ENCODE peak calls at places on chromosomes 5 and 9, in ten cellular contexts. D, G, E, A, P, Q, S, L, O and T are unnamed samples. For H3K27me3, the result is how much of the 10 kb centered on the place peaks cover.

GRCh38 chr9:20984471-20984870 is 47.0 kb downstream of the HACD4 start:
- DNase-seq in D (no peak), G (no peak), E (no peak), A (no peak), P (no peak), Q (no peak), S (no peak), L (no peak), O (no peak), T (no peak)

GRCh38 chr9:73548201-73548600 is 396.5 kb downstream of the ANXA1 start:
- DNase-seq in D (no peak), G (no peak), E (no peak), A (no peak), P (no peak), Q (no peak), S (no peak), L (no peak), O (no peak), T (no peak)

GRCh38 chr5:10441083-10441991 is at the start of gene ROPN1L:
- DNase-seq in D (peak), G (peak), E (peak), A (peak), P (peak), Q (peak), S (peak), L (peak), O (peak), T (peak)

GRCh38 chr5:155822177-155822576 is 504.8 kb upstream of the SGCD start:
- DNase-seq in D (no peak), G (no peak), E (no peak), A (no peak), P (no peak), Q (no peak), S (no peak), L (no peak), O (no peak), T (no peak)

GRCh38 chr5:72141440-72142271 is 34.4 kb downstream of the MAP1B start:
- DNase-seq in D (no peak), G (no peak), E (peak), A (peak), P (no peak), Q (no peak), S (no peak), L (no peak), O (peak), T (no peak)

GRCh38 chr5:64594601-64595518 is 89.0 kb downstream of the RGS7BP start:
- DNase-seq in D (no peak), G (no peak), E (no peak), A (peak), P (no peak), Q (peak), S (no peak), L (no peak), O (no peak), T (no peak)

GRCh38 chr9:134381671-134382505 is 55.6 kb downstream of the RXRA start:
- DNase-seq in D (peak), G (peak), E (no peak), A (no peak), P (peak), Q (no peak), S (peak), L (no peak), O (no peak), T (peak)

GRCh38 chr9:126326228-126327015 is at the start of gene MVB12B:
- DNase-seq in D (peak), G (peak), E (no peak), A (peak), P (peak), Q (peak), S (peak), L (no peak), O (no peak), T (peak)

GRCh38 chr5:157354825-157355224 is 88.9 kb downstream of the CYFIP2 start:
- DNase-seq in D (no peak), G (no peak), E (no peak), A (no peak), P (no peak), Q (peak), S (no peak), L (peak), O (no peak), T (no peak)

GRCh38 chr5:67844937-67845336 is 370.6 kb upstream of the PIK3R1 start:
- DNase-seq in D (no peak), G (no peak), E (no peak), A (no peak), P (no peak), Q (no peak), S (no peak), L (no peak), O (no peak), T (no peak)

GRCh38 chr5:103938151-103938671 is 375.6 kb upstream of the NUDT12 start:
- DNase-seq in D (no peak), G (no peak), E (no peak), A (no peak), P (no peak), Q (peak), S (no peak), L (no peak), O (no peak), T (no peak)

GRCh38 chr5:60856059-60856458 is 12.0 kb upstream of the ELOVL7 start:
- DNase-seq in D (no peak), G (no peak), E (no peak), A (no peak), P (no peak), Q (no peak), S (no peak), L (no peak), O (no peak), T (no peak)

GRCh38 chr5:116806879-116807278 is 232.3 kb upstream of the SEMA6A start:
- DNase-seq in D (no peak), G (no peak), E (no peak), A (no peak), P (no peak), Q (no peak), S (no peak), L (no peak), O (no peak), T (no peak)

GRCh38 chr5:131274341-131275063 is 10.6 kb downstream of the CDC42SE2 start:
- DNase-seq in D (no peak), G (no peak), E (no peak), A (no peak), P (no peak), Q (no peak), S (no peak), L (no peak), O (no peak), T (no peak)

GRCh38 chr9:129619787-129620668 is 873 bp downstream of the C9orf50 start:
- DNase-seq in D (no peak), G (no peak), E (no peak), A (no peak), P (no peak), Q (no peak), S (no peak), L (peak), O (no peak), T (no peak)

GRCh38 chr9:2158111-2158610 is 143.0 kb downstream of the SMARCA2 start:
- DNase-seq in D (peak), G (peak), E (no peak), A (peak), P (peak), Q (peak), S (peak), L (no peak), O (peak), T (peak)

GRCh38 chr5:152622628-152623027 is 217.5 kb upstream of the NMUR2 start:
- DNase-seq in D (no peak), G (no peak), E (no peak), A (no peak), P (peak), Q (no peak), S (no peak), L (no peak), O (no peak), T (no peak)

GRCh38 chr5:151047814-151048425 is 27.5 kb downstream of the GPX3 start:
- DNase-seq in D (no peak), G (no peak), E (no peak), A (no peak), P (no peak), Q (no peak), S (no peak), L (peak), O (peak), T (peak)

GRCh38 chr5:167104351-167104750 is 1187.1 kb upstream of the WWC1 start:
- DNase-seq in D (no peak), G (no peak), E (no peak), A (no peak), P (no peak), Q (no peak), S (no peak), L (no peak), O (no peak), T (no peak)

GRCh38 chr9:88593537-88594185 is 58.7 kb downstream of the NXNL2 start:
- DNase-seq in D (peak), G (peak), E (no peak), A (peak), P (no peak), Q (no peak), S (no peak), L (no peak), O (peak), T (peak)

GRCh38 chr9:98074119-98074990 is 17.8 kb downstream of the NANS start:
- DNase-seq in D (peak), G (peak), E (no peak), A (peak), P (peak), Q (peak), S (peak), L (peak), O (peak), T (peak)

GRCh38 chr9:134428559-134428958 is 102.3 kb downstream of the RXRA start:
- DNase-seq in D (no peak), G (no peak), E (no peak), A (no peak), P (no peak), Q (no peak), S (no peak), L (no peak), O (no peak), T (no peak)

GRCh38 chr5:5291357-5291756 is 131.1 kb upstream of the ICE1 start:
- DNase-seq in D (no peak), G (no peak), E (no peak), A (peak), P (no peak), Q (no peak), S (no peak), L (no peak), O (no peak), T (no peak)

GRCh38 chr5:53783624-53784228 is 223.3 kb downstream of the NDUFS4 start:
- DNase-seq in D (no peak), G (no peak), E (no peak), A (no peak), P (no peak), Q (no peak), S (no peak), L (no peak), O (no peak), T (no peak)

GRCh38 chr5:56429110-56429561 is 196.0 kb upstream of the ANKRD55 start:
- DNase-seq in D (peak), G (no peak), E (no peak), A (no peak), P (peak), Q (peak), S (no peak), L (no peak), O (no peak), T (no peak)

GRCh38 chr9:73869261-73869660 is 627.9 kb upstream of the RORB start:
- DNase-seq in D (no peak), G (no peak), E (no peak), A (no peak), P (no peak), Q (no peak), S (no peak), L (no peak), O (no peak), T (peak)

GRCh38 chr5:87340716-87341115 is 72.0 kb downstream of the CCNH start:
- DNase-seq in D (no peak), G (no peak), E (no peak), A (no peak), P (no peak), Q (no peak), S (no peak), L (no peak), O (no peak), T (peak)

GRCh38 chr5:124662261-124662781 is 84.1 kb downstream of the ZNF608 start:
- DNase-seq in D (peak), G (no peak), E (no peak), A (no peak), P (no peak), Q (no peak), S (no peak), L (no peak), O (no peak), T (no peak)

GRCh38 chr5:65483474-65484346 is 2.0 kb upstream of the ADAMTS6 start:
- DNase-seq in D (no peak), G (no peak), E (no peak), A (no peak), P (no peak), Q (no peak), S (no peak), L (no peak), O (no peak), T (peak)

GRCh38 chr9:33956544-33956943 is 92.1 kb downstream of the UBAP2 start:
- DNase-seq in D (no peak), G (no peak), E (no peak), A (no peak), P (no peak), Q (no peak), S (no peak), L (no peak), O (no peak), T (no peak)

GRCh38 chr5:150022681-150023080 is 22.1 kb downstream of the HMGXB3 start:
- DNase-seq in D (no peak), G (no peak), E (no peak), A (no peak), P (no peak), Q (no peak), S (no peak), L (no peak), O (no peak), T (no peak)
- H3K27me3 ChIP-seq in D (under half), G (under half), E (under half), A (under half), P (under half), Q (under half), S (under half), L (under half), O (under half), T (under half)

DNA sequence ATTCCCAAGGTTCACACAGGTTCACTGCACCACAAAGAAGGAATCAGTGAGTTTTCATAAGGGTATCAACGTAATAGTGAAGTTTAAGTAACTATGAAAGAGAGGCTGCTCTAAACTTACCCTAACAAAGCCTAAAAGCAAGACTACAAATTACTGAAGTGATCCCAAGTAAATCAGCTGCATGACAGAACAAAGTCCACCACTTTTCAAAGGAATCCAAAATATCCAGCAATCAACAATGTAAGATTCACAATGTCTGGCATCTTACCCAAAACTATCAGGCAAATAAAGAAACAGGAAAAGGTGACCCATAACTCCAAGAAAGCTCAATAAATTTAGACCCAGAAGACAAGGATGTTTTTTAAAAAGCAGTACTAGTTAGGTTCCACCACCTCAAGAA is 70.1 kb downstream of the GNAQ start:
- DNase-seq in D (no peak), G (no peak), E (no peak), A (no peak), P (no peak), Q (no peak), S (no peak), L (no peak), O (no peak), T (no peak)
- H3K27me3 ChIP-seq in D (under half), G (under half), E (under half), A (under half), P (under half), Q (under half), S (under half), L (under half), O (under half), T (under half)

GRCh38 chr5:170501931-170502330 is 1.9 kb upstream of the KCNIP1 start:
- DNase-seq in D (no peak), G (no peak), E (no peak), A (no peak), P (no peak), Q (no peak), S (no peak), L (no peak), O (no peak), T (no peak)
- H3K27me3 ChIP-seq in D (under half), G (under half), E (under half), A (under half), P (half or more), Q (under half), S (under half), L (under half), O (half or more), T (under half)

GRCh38 chr5:1478333-1478732 is 33.1 kb upstream of the SLC6A3 start:
- DNase-seq in D (no peak), G (no peak), E (no peak), A (no peak), P (peak), Q (no peak), S (no peak), L (no peak), O (no peak), T (no peak)
- H3K27me3 ChIP-seq in D (under half), G (under half), E (under half), A (under half), P (under half), Q (under half), S (under half), L (under half), O (under half), T (under half)

GRCh38 chr5:172558076-172558990 is 82.7 kb upstream of the NEURL1B start:
- DNase-seq in D (no peak), G (no peak), E (no peak), A (peak), P (peak), Q (peak), S (no peak), L (no peak), O (no peak), T (no peak)
- H3K27me3 ChIP-seq in D (under half), G (under half), E (under half), A (under half), P (under half), Q (under half), S (under half), L (under half), O (under half), T (under half)

DNA sequence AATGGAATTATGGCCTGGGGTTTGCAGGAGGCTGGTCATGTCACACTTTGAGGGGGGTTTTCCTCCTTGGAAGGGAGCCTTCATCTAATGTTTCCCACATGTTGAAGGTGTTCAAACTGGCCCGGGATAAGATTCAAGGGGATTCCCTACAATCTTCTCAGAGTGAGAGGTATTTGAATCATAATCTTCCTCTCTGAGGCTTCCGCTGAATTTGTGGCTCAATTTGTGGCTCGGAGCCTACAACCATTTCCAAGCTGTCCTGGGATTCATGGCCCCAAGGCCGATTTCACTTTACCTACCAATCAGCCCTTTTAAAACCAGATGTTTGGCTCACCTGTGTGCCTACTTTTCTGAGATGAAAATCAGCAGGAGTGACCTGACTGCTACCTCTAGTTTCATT is 3.9 kb downstream of the TNC start:
- DNase-seq in D (no peak), G (no peak), E (no peak), A (no peak), P (no peak), Q (no peak), S (no peak), L (no peak), O (no peak), T (no peak)
- H3K27me3 ChIP-seq in D (under half), G (under half), E (under half), A (under half), P (half or more), Q (under half), S (under half), L (under half), O (under half), T (under half)

DNA sequence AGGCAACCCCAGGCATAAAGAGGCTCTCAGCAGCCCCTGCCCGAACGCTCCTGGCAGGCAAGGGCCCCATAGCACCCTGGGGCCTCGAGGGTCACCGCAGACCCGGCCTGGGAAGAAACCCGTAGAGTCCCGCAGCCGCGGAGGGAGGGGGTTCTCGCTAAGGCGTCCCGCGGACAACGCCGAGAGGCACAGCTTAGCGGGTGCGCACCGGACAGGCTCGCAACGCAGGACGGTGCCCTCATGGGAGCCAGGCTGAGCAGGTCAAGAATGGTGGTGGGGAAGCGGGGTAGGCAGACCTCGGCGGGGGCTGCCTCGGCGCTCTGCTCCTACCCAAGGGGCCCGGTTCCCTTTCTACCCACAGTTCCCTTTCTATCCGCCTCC is 6.7 kb downstream of the PITX1 start:
- DNase-seq in D (no peak), G (no peak), E (no peak), A (no peak), P (no peak), Q (no peak), S (peak), L (peak), O (no peak), T (no peak)
- H3K27me3 ChIP-seq in D (half or more), G (half or more), E (under half), A (under half), P (half or more), Q (under half), S (half or more), L (half or more), O (under half), T (under half)

GRCh38 chr9:132742821-132743311 is 72.6 kb downstream of the GTF3C4 start:
- DNase-seq in D (no peak), G (no peak), E (no peak), A (no peak), P (no peak), Q (no peak), S (no peak), L (no peak), O (no peak), T (no peak)
- H3K27me3 ChIP-seq in D (under half), G (half or more), E (half or more), A (under half), P (half or more), Q (under half), S (under half), L (under half), O (half or more), T (under half)

GRCh38 chr9:71590362-71590761 is 178.0 kb downstream of the CEMIP2 start:
- DNase-seq in D (no peak), G (no peak), E (no peak), A (no peak), P (no peak), Q (no peak), S (no peak), L (no peak), O (no peak), T (no peak)
- H3K27me3 ChIP-seq in D (under half), G (under half), E (under half), A (under half), P (under half), Q (under half), S (under half), L (under half), O (under half), T (under half)

DNA sequence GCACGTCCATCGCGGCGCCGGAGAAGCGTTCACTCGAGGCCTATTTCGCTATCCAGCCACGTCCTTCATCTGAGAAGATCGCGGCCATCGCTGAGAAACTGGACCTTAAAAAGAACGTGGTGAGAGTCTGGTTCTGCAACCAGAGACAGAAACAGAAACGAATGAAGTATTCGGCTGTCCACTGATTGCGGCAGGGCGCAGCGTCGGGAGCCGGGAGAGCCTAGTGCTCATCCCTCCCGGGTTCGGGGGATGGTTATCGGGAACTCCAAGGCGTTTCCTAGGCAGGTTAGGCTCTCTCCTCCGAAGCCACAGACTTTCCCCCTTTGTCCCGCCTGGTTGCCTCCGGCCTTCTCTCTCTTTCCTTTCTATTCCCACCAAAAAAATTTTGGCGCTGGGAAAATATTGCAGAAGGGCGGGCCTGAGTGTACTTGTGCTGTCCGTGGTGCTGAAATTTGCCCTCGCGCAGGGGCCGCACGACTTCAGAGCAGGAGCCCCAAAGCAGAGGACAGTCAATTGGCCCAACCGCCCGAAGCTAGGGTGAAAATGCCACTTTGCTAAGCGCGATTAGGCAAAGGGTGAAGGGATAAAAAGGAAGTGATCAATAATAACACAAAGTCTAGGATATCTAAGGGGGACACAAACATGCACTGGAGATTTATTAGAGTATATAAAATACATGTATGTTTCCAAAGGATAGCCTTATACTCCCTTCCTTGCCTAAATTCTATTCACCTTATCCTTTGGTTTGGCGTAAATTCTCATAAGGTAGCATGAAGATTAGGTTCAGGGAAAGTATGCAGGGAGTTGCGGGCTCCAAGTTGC is 1.8 kb downstream of the POU4F3 start:
- DNase-seq in D (peak), G (no peak), E (peak), A (peak), P (peak), Q (peak), S (no peak), L (peak), O (peak), T (peak)
- H3K27me3 ChIP-seq in D (half or more), G (half or more), E (half or more), A (under half), P (half or more), Q (under half), S (half or more), L (half or more), O (half or more), T (under half)